ENCODE peak calls at places on chromosomes 5 and 9, in five cellular contexts. F is prostate gland, X is uterus, S is OCI-LY7, A is adipocyte. W is an unnamed sample. For H3K4me1, the result is how much of the 10 kb centered on the place peaks cover.

GRCh38 chr5:58871648-58872242 is 288.9 kb downstream of the RAB3C start:
- DNase-seq in F (no peak), X (no peak), S (peak), A (peak), W (no peak)

GRCh38 chr5:138570871-138571270 is 4.3 kb downstream of the HSPA9 start:
- DNase-seq in F (no peak), X (no peak), S (no peak), A (no peak), W (no peak)

GRCh38 chr5:10866913-10867312 is 105.9 kb upstream of the DAP start:
- DNase-seq in F (no peak), X (no peak), S (no peak), A (no peak), W (no peak)

GRCh38 chr5:144189800-144190429 is 19.2 kb downstream of the KCTD16 start:
- DNase-seq in F (no peak), X (no peak), S (no peak), A (peak), W (peak)

GRCh38 chr9:126317513-126317912 is 9.1 kb upstream of the MVB12B start:
- DNase-seq in F (no peak), X (no peak), S (no peak), A (no peak), W (peak)

GRCh38 chr5:54651482-54652076 is 134.0 kb downstream of the SNX18 start:
- DNase-seq in F (no peak), X (peak), S (no peak), A (peak), W (no peak)

GRCh38 chr9:130073373-130073772 is 19.7 kb downstream of the GPR107 start:
- DNase-seq in F (no peak), X (no peak), S (no peak), A (peak), W (no peak)

GRCh38 chr5:108531367-108532211 is 149.7 kb upstream of the FBXL17 start:
- DNase-seq in F (no peak), X (no peak), S (no peak), A (peak), W (no peak)

GRCh38 chr9:136665704-136666363 is 3.1 kb downstream of the EGFL7 start:
- DNase-seq in F (no peak), X (no peak), S (no peak), A (peak), W (no peak)

GRCh38 chr5:137629646-137630045 is 106.2 kb downstream of the KLHL3 start:
- DNase-seq in F (no peak), X (no peak), S (peak), A (peak), W (no peak)

DNA sequence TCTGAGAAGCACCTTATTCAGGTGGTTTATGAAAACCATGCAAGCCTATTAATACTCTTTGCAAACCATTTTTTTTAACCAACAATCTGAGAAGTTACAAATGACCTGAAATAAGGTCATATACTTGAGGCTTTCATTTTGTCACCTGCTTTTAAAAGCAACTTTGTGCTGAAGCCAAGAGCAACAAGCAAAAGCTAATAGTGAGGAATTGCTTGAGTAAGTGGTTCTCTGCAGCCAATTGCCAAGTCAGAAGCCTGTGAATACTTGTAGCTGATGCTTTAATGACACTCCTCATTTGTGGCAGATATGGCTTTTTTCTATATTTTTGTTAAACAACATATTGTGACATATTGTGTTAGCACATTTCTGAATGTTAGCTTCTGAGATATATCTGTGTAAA is 126.8 kb upstream of the ZNF608 start:
- DNase-seq in F (no peak), X (no peak), S (no peak), A (no peak), W (no peak)
- H3K4me1 ChIP-seq in F (under half), X (under half), S (under half), A (under half), W (under half)

GRCh38 chr9:22044583-22044982 is 35.5 kb upstream of the CDKN2B start:
- DNase-seq in F (no peak), X (no peak), S (no peak), A (peak), W (no peak)
- H3K4me1 ChIP-seq in F (under half), X (under half), S (under half), A (half or more), W (under half)

GRCh38 chr9:121750259-121750714 is 98.9 kb downstream of the DAB2IP start:
- DNase-seq in F (no peak), X (no peak), S (no peak), A (no peak), W (no peak)

GRCh38 chr9:121752929-121753328 is 101.5 kb downstream of the DAB2IP start:
- DNase-seq in F (no peak), X (no peak), S (no peak), A (no peak), W (peak)

GRCh38 chr9:121750715-121751623 is 99.5 kb downstream of the DAB2IP start:
- DNase-seq in F (peak), X (no peak), S (no peak), A (no peak), W (no peak)

GRCh38 chr9:121753802-121754654 is 102.6 kb downstream of the DAB2IP start:
- DNase-seq in F (no peak), X (no peak), S (no peak), A (no peak), W (no peak)

DNA sequence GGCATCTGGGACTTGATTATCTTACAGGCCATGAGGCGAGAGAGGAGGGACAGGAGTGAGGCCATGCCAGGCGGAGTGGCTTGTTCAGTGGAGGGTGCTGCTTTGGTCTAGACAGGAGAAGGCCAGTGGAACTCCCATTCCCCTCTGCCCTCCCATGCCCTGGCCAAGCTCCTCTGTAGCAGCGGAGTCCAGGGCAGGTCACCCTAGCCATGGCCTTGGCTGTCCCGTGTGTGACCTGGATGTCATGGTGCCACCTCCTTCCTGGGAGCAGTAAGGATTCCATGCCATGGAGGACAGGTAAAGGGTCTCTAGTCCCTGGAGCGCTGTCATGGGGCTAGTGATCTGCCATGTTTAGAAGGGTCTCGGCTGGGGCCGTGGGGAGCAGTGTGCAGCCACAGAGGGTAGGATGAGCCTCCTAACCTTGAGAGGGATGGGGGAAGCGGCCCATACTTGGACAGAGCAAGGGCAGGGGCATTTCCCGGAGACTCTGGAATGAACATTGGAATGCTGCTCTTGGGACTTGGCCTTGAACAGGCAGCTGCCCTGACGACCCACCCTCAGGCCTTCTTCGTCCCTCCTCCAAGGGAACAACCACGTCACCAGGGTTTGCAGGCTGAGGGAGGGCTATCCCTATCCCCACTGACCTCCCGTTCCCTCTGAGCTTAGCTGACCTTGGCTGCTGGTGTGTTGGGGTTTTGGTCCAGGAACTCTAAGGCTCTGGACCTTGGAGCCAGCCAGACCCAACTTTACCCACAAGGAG is 100.4 kb downstream of the DAB2IP start:
- DNase-seq in F (no peak), X (no peak), S (no peak), A (no peak), W (no peak)
- H3K4me1 ChIP-seq in F (under half), X (under half), S (under half), A (under half), W (under half)

GRCh38 chr5:16050414-16050813 is 129.2 kb downstream of the MARCHF11 start:
- DNase-seq in F (no peak), X (no peak), S (no peak), A (no peak), W (no peak)
- H3K4me1 ChIP-seq in F (under half), X (under half), S (under half), A (under half), W (under half)